ENCODE peak calls at places on chromosomes 12 and 14, in ten cellular contexts. L is stimulated activated CD8-positive, alpha-beta memory T cell treated with anti-CD3 and anti-CD28 coated beads, Interleukin-4, amount 100 ng/mL, for 1 hour; P is GM12891; S is NCI-H1092 treated with DMSO at 0.1 percent for 48 hours; K is Right ventricle myocardium superior; X is activated naive CD4-positive, alpha-beta T cell treated with Interleukin-2 at 50 U/mL for 16 hours; D is left colon; A is astrocyte of the spinal cord; H is PC-3; V is WTC11. C is an unnamed sample.

GRCh38 chr12:119406322-119406721 is 71.8 kb downstream of the CCDC60 start:
- DNase-seq in L (no peak), P (no peak), S (no peak), K (no peak), X (no peak), D (no peak), A (no peak), H (no peak), V (no peak), C (no peak)

GRCh38 chr12:8065991-8066594 is at the start of gene C3AR1:
- DNase-seq in L (no peak), P (peak; percentile 41), S (no peak), K (no peak), X (peak; percentile 28), D (peak; percentile 26), A (peak; percentile 80), H (peak; percentile 50), V (no peak), C (peak; percentile 83)

GRCh38 chr12:88272456-88272855 is 130.3 kb downstream of the TMTC3 start:
- DNase-seq in L (no peak), P (no peak), S (no peak), K (no peak), X (no peak), D (no peak), A (no peak), H (no peak), V (no peak), C (no peak)

GRCh38 chr12:25615119-25615518 is 62.0 kb upstream of the LMNTD1 start:
- DNase-seq in L (no peak), P (no peak), S (no peak), K (no peak), X (no peak), D (no peak), A (peak; percentile 88), H (peak; percentile 47), V (no peak), C (peak; percentile 66)

GRCh38 chr12:111010061-111010460 is 89.7 kb upstream of the MYL2 start:
- DNase-seq in L (no peak), P (no peak), S (no peak), K (no peak), X (no peak), D (no peak), A (no peak), H (no peak), V (no peak), C (no peak)

GRCh38 chr14:69693823-69694729 is 72.9 kb upstream of the SRSF5 start:
- DNase-seq in L (no peak), P (no peak), S (no peak), K (no peak), X (no peak), D (peak; percentile 78), A (no peak), H (no peak), V (no peak), C (no peak)

GRCh38 chr14:73633115-73633514 is 11.7 kb upstream of the DNAL1 start:
- DNase-seq in L (no peak), P (no peak), S (no peak), K (no peak), X (no peak), D (no peak), A (no peak), H (no peak), V (peak; percentile 11), C (no peak)

GRCh38 chr12:108622425-108622824 is 11.3 kb downstream of the SELPLG start:
- DNase-seq in L (no peak), P (no peak), S (no peak), K (no peak), X (no peak), D (no peak), A (no peak), H (no peak), V (no peak), C (peak; percentile 76)

GRCh38 chr12:28108599-28108998 is 81.7 kb upstream of the CCDC91 start:
- DNase-seq in L (no peak), P (no peak), S (no peak), K (no peak), X (no peak), D (no peak), A (peak; percentile 77), H (no peak), V (no peak), C (no peak)

GRCh38 chr14:73455294-73455693 is 3.1 kb downstream of the NUMB start:
- DNase-seq in L (no peak), P (no peak), S (no peak), K (no peak), X (no peak), D (no peak), A (no peak), H (no peak), V (no peak), C (peak; percentile 41)

GRCh38 chr12:10211101-10211974 is 1.3 kb upstream of the GABARAPL1 start:
- DNase-seq in L (no peak), P (no peak), S (no peak), K (no peak), X (no peak), D (peak; percentile 13), A (no peak), H (no peak), V (no peak), C (no peak)

GRCh38 chr12:48643011-48643410 is 39.0 kb downstream of the KANSL2 start:
- DNase-seq in L (no peak), P (no peak), S (no peak), K (no peak), X (no peak), D (no peak), A (no peak), H (no peak), V (no peak), C (no peak)

GRCh38 chr14:55556929-55557623 is 22.9 kb upstream of the KTN1 start:
- DNase-seq in L (no peak), P (no peak), S (peak; percentile 43), K (peak; percentile 88), X (no peak), D (peak; percentile 72), A (peak; percentile 91), H (peak; percentile 99), V (no peak), C (peak; percentile 94)

GRCh38 chr12:4628406-4628805 is 20.4 kb downstream of the AKAP3 start:
- DNase-seq in L (no peak), P (no peak), S (no peak), K (no peak), X (no peak), D (no peak), A (no peak), H (peak; percentile 3), V (no peak), C (no peak)

GRCh38 chr12:114302606-114303005 is 103.3 kb downstream of the TBX5 start:
- DNase-seq in L (no peak), P (no peak), S (no peak), K (no peak), X (no peak), D (no peak), A (no peak), H (no peak), V (no peak), C (no peak)

GRCh38 chr14:103078420-103078749 is 5.6 kb upstream of the LBHD2 start:
- DNase-seq in L (peak; percentile 61), P (peak; percentile 79), S (peak; percentile 44), K (peak; percentile 87), X (peak; percentile 74), D (peak; percentile 87), A (peak; percentile 76), H (peak; percentile 78), V (peak; percentile 77), C (peak; percentile 69)

GRCh38 chr14:61644834-61645233 is 50.5 kb upstream of the HIF1A start:
- DNase-seq in L (no peak), P (peak; percentile 34), S (peak; percentile 71), K (no peak), X (no peak), D (no peak), A (no peak), H (peak; percentile 53), V (no peak), C (no peak)

GRCh38 chr12:128903231-128903630 is 50.0 kb downstream of the GLT1D1 start:
- DNase-seq in L (no peak), P (no peak), S (no peak), K (no peak), X (no peak), D (no peak), A (no peak), H (no peak), V (no peak), C (no peak)

GRCh38 chr14:49915085-49915484 is 22.2 kb downstream of the ARF6 start:
- DNase-seq in L (no peak), P (no peak), S (no peak), K (no peak), X (no peak), D (no peak), A (no peak), H (no peak), V (no peak), C (no peak)

GRCh38 chr12:81081726-81082125 is 3.8 kb downstream of the ACSS3 start:
- DNase-seq in L (no peak), P (no peak), S (no peak), K (no peak), X (no peak), D (no peak), A (no peak), H (no peak), V (no peak), C (no peak)

GRCh38 chr12:3049596-3050314 is 27.4 kb upstream of the TSPAN9 start:
- DNase-seq in L (no peak), P (no peak), S (no peak), K (no peak), X (no peak), D (no peak), A (no peak), H (no peak), V (peak; percentile 7), C (no peak)

GRCh38 chr12:52394836-52395405 is 9.5 kb upstream of the KRT84 start:
- DNase-seq in L (no peak), P (no peak), S (no peak), K (no peak), X (no peak), D (no peak), A (no peak), H (no peak), V (no peak), C (no peak)

GRCh38 chr14:80003138-80003537 is 208.2 kb downstream of the DIO2 start:
- DNase-seq in L (no peak), P (no peak), S (peak; percentile 12), K (no peak), X (no peak), D (no peak), A (no peak), H (peak; percentile 89), V (no peak), C (no peak)

GRCh38 chr12:67069451-67070306 is 199.5 kb upstream of the CAND1 start:
- DNase-seq in L (no peak), P (peak; percentile 23), S (peak; percentile 61), K (peak; percentile 54), X (peak; percentile 44), D (peak; percentile 58), A (peak; percentile 18), H (peak; percentile 50), V (peak; percentile 74), C (no peak)

GRCh38 chr14:38866461-38866860 is 236.6 kb downstream of the SEC23A start:
- DNase-seq in L (no peak), P (no peak), S (peak; percentile 91), K (no peak), X (no peak), D (no peak), A (no peak), H (no peak), V (no peak), C (peak; percentile 78)

GRCh38 chr14:35878272-35879140 is 52.4 kb downstream of the BRMS1L start:
- DNase-seq in L (no peak), P (no peak), S (no peak), K (no peak), X (no peak), D (peak; percentile 26), A (peak; percentile 90), H (peak; percentile 94), V (no peak), C (peak; percentile 89)

C was measured in endothelial cell of umbilical vein.